ENCODE peak calls at places on chromosomes 1 and 21, in seven cellular contexts. One of them, this sample, is unnamed.

GRCh38 chr1:19260211-19261138 is 8.9 kb downstream of the MRTO4 start:
- DNase-seq in left ventricle myocardium inferior: no peak
- DNase-seq in ovary: no peak
- DNase-seq in GM20000: no peak
- DNase-seq in MCF 10A: peak
- DNase-seq in lower lobe of right lung: no peak
- DNase-seq in foreskin fibroblast: peak
- DNase-seq in this sample: no peak

GRCh38 chr1:229260297-229260696 is 10.6 kb upstream of the RAB4A start:
- DNase-seq in ovary: no peak
- DNase-seq in left ventricle myocardium inferior: no peak
- DNase-seq in foreskin fibroblast: no peak
- DNase-seq in lower lobe of right lung: no peak
- DNase-seq in GM20000: no peak
- DNase-seq in MCF 10A: no peak
- DNase-seq in this sample: no peak

GRCh38 chr1:183374825-183375224 is 43.4 kb downstream of the NMNAT2 start:
- DNase-seq in GM20000: no peak
- DNase-seq in foreskin fibroblast: no peak
- DNase-seq in lower lobe of right lung: no peak
- DNase-seq in ovary: no peak
- DNase-seq in left ventricle myocardium inferior: no peak
- DNase-seq in MCF 10A: no peak
- DNase-seq in this sample: no peak

GRCh38 chr1:93979718-93980319 is 70.6 kb upstream of the GCLM start:
- DNase-seq in MCF 10A: no peak
- DNase-seq in foreskin fibroblast: peak
- DNase-seq in left ventricle myocardium inferior: peak
- DNase-seq in GM20000: no peak
- DNase-seq in lower lobe of right lung: no peak
- DNase-seq in ovary: no peak
- DNase-seq in this sample: no peak

GRCh38 chr1:15770313-15770962 is 11.8 kb downstream of the FBLIM1 start:
- DNase-seq in GM20000: no peak
- DNase-seq in MCF 10A: no peak
- DNase-seq in foreskin fibroblast: no peak
- DNase-seq in ovary: no peak
- DNase-seq in left ventricle myocardium inferior: no peak
- DNase-seq in lower lobe of right lung: no peak
- DNase-seq in this sample: no peak

GRCh38 chr1:10903826-10904225 is 107.4 kb upstream of the CASZ1 start:
- DNase-seq in GM20000: no peak
- DNase-seq in left ventricle myocardium inferior: no peak
- DNase-seq in lower lobe of right lung: no peak
- DNase-seq in ovary: no peak
- DNase-seq in foreskin fibroblast: no peak
- DNase-seq in MCF 10A: no peak
- DNase-seq in this sample: no peak

GRCh38 chr1:167661527-167662436 is 31.8 kb downstream of the RCSD1 start:
- DNase-seq in MCF 10A: peak
- DNase-seq in lower lobe of right lung: no peak
- DNase-seq in ovary: no peak
- DNase-seq in left ventricle myocardium inferior: no peak
- DNase-seq in GM20000: no peak
- DNase-seq in foreskin fibroblast: peak
- DNase-seq in this sample: no peak

GRCh38 chr1:71561729-71562128 is 480.9 kb upstream of the ZRANB2 start:
- DNase-seq in left ventricle myocardium inferior: no peak
- DNase-seq in MCF 10A: peak
- DNase-seq in GM20000: no peak
- DNase-seq in foreskin fibroblast: peak
- DNase-seq in ovary: no peak
- DNase-seq in lower lobe of right lung: no peak
- DNase-seq in this sample: no peak

GRCh38 chr1:156615946-156616345 is 3.3 kb upstream of the HAPLN2 start:
- DNase-seq in MCF 10A: no peak
- DNase-seq in left ventricle myocardium inferior: no peak
- DNase-seq in lower lobe of right lung: no peak
- DNase-seq in GM20000: no peak
- DNase-seq in ovary: no peak
- DNase-seq in foreskin fibroblast: no peak
- DNase-seq in this sample: no peak

GRCh38 chr1:17661546-17662157 is 93.5 kb upstream of the ACTL8 start:
- DNase-seq in lower lobe of right lung: peak
- DNase-seq in GM20000: peak
- DNase-seq in MCF 10A: peak
- DNase-seq in foreskin fibroblast: peak
- DNase-seq in left ventricle myocardium inferior: peak
- DNase-seq in ovary: peak
- DNase-seq in this sample: peak

GRCh38 chr1:231828182-231828920 is 201.8 kb downstream of the DISC1 start:
- DNase-seq in foreskin fibroblast: peak
- DNase-seq in left ventricle myocardium inferior: no peak
- DNase-seq in MCF 10A: peak
- DNase-seq in GM20000: no peak
- DNase-seq in ovary: no peak
- DNase-seq in lower lobe of right lung: no peak
- DNase-seq in this sample: no peak

GRCh38 chr21:33035147-33035546 is 9.4 kb downstream of the OLIG2 start:
- DNase-seq in ovary: no peak
- DNase-seq in GM20000: no peak
- DNase-seq in lower lobe of right lung: no peak
- DNase-seq in left ventricle myocardium inferior: no peak
- DNase-seq in MCF 10A: no peak
- DNase-seq in foreskin fibroblast: no peak
- DNase-seq in this sample: no peak

GRCh38 chr1:244011251-244011650 is 39.8 kb upstream of the ZBTB18 start:
- DNase-seq in MCF 10A: no peak
- DNase-seq in GM20000: no peak
- DNase-seq in foreskin fibroblast: peak
- DNase-seq in ovary: no peak
- DNase-seq in lower lobe of right lung: no peak
- DNase-seq in left ventricle myocardium inferior: no peak
- DNase-seq in this sample: no peak

GRCh38 chr1:244012232-244012631 is 38.9 kb upstream of the ZBTB18 start:
- DNase-seq in GM20000: no peak
- DNase-seq in MCF 10A: peak
- DNase-seq in ovary: no peak
- DNase-seq in lower lobe of right lung: no peak
- DNase-seq in left ventricle myocardium inferior: no peak
- DNase-seq in foreskin fibroblast: peak
- DNase-seq in this sample: no peak

GRCh38 chr1:244010599-244011211 is 40.4 kb upstream of the ZBTB18 start:
- DNase-seq in foreskin fibroblast: no peak
- DNase-seq in MCF 10A: no peak
- DNase-seq in ovary: no peak
- DNase-seq in lower lobe of right lung: no peak
- DNase-seq in left ventricle myocardium inferior: no peak
- DNase-seq in GM20000: no peak
- DNase-seq in this sample: no peak

GRCh38 chr1:244011796-244012195 is 39.3 kb upstream of the ZBTB18 start:
- DNase-seq in GM20000: no peak
- DNase-seq in MCF 10A: no peak
- DNase-seq in ovary: no peak
- DNase-seq in foreskin fibroblast: no peak
- DNase-seq in lower lobe of right lung: no peak
- DNase-seq in left ventricle myocardium inferior: no peak
- DNase-seq in this sample: no peak

DNA sequence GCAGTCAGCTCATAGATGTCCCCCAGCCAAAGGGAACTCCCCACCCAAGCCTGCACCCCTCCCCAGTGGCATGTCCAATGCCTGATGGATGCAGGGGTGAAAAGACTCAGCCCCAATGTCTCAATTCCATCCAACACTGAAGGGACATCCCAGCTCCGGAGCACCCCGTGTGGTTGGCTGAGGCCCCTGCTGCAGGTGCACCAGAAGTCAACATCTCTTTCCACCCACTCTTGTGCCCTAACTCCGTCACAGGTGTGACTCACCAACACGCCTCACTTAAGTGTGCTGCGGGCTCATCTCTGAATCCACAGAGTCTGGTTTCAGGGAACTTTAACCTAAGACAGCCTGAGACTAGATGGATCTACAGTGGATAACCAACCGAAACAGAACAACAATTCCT is 40.9 kb upstream of the ZBTB18 start:
- DNase-seq in MCF 10A: peak
- DNase-seq in GM20000: no peak
- DNase-seq in lower lobe of right lung: no peak
- DNase-seq in ovary: no peak
- DNase-seq in foreskin fibroblast: no peak
- DNase-seq in left ventricle myocardium inferior: no peak
- DNase-seq in this sample: no peak
- TF ChIP-seq CTCF in MCF 10A: no peak
- TF ChIP-seq CTCF in GM20000: no peak
- TF ChIP-seq CTCF in lower lobe of right lung: no peak
- TF ChIP-seq CTCF in ovary: no peak
- TF ChIP-seq CTCF in foreskin fibroblast: no peak
- TF ChIP-seq CTCF in left ventricle myocardium inferior: no peak
- TF ChIP-seq CTCF in this sample: no peak

GRCh38 chr1:25522240-25522639 is 21.2 kb upstream of the LDLRAP1 start:
- DNase-seq in MCF 10A: no peak
- DNase-seq in GM20000: no peak
- DNase-seq in left ventricle myocardium inferior: no peak
- DNase-seq in ovary: no peak
- DNase-seq in lower lobe of right lung: no peak
- DNase-seq in foreskin fibroblast: no peak
- DNase-seq in this sample: no peak

GRCh38 chr1:25524568-25525359 is 18.6 kb upstream of the LDLRAP1 start:
- DNase-seq in foreskin fibroblast: no peak
- DNase-seq in lower lobe of right lung: no peak
- DNase-seq in left ventricle myocardium inferior: no peak
- DNase-seq in MCF 10A: no peak
- DNase-seq in GM20000: no peak
- DNase-seq in ovary: no peak
- DNase-seq in this sample: no peak

GRCh38 chr1:25520446-25521061 is 22.9 kb upstream of the LDLRAP1 start:
- DNase-seq in left ventricle myocardium inferior: peak
- DNase-seq in lower lobe of right lung: no peak
- DNase-seq in GM20000: peak
- DNase-seq in ovary: peak
- DNase-seq in foreskin fibroblast: peak
- DNase-seq in MCF 10A: peak
- DNase-seq in this sample: peak

GRCh38 chr1:25525360-25525688 is 18.1 kb upstream of the LDLRAP1 start:
- DNase-seq in left ventricle myocardium inferior: no peak
- DNase-seq in foreskin fibroblast: no peak
- DNase-seq in MCF 10A: no peak
- DNase-seq in lower lobe of right lung: no peak
- DNase-seq in GM20000: no peak
- DNase-seq in ovary: no peak
- DNase-seq in this sample: no peak

GRCh38 chr1:25523512-25523911 is 19.9 kb upstream of the LDLRAP1 start:
- DNase-seq in MCF 10A: no peak
- DNase-seq in foreskin fibroblast: no peak
- DNase-seq in lower lobe of right lung: no peak
- DNase-seq in left ventricle myocardium inferior: no peak
- DNase-seq in GM20000: no peak
- DNase-seq in ovary: no peak
- DNase-seq in this sample: no peak
- TF ChIP-seq CTCF in MCF 10A: no peak
- TF ChIP-seq CTCF in foreskin fibroblast: no peak
- TF ChIP-seq CTCF in lower lobe of right lung: no peak
- TF ChIP-seq CTCF in left ventricle myocardium inferior: no peak
- TF ChIP-seq CTCF in GM20000: peak
- TF ChIP-seq CTCF in ovary: no peak
- TF ChIP-seq CTCF in this sample: no peak

GRCh38 chr1:153750026-153750995 is 22.5 kb downstream of the INTS3 start:
- DNase-seq in left ventricle myocardium inferior: no peak
- DNase-seq in MCF 10A: no peak
- DNase-seq in GM20000: no peak
- DNase-seq in foreskin fibroblast: peak
- DNase-seq in ovary: no peak
- DNase-seq in lower lobe of right lung: no peak
- DNase-seq in this sample: no peak
- TF ChIP-seq CTCF in left ventricle myocardium inferior: no peak
- TF ChIP-seq CTCF in MCF 10A: no peak
- TF ChIP-seq CTCF in GM20000: no peak
- TF ChIP-seq CTCF in foreskin fibroblast: peak
- TF ChIP-seq CTCF in ovary: no peak
- TF ChIP-seq CTCF in lower lobe of right lung: no peak
- TF ChIP-seq CTCF in this sample: no peak

GRCh38 chr1:220692436-220693228 is 2.5 kb downstream of the C1orf115 start:
- DNase-seq in left ventricle myocardium inferior: no peak
- DNase-seq in ovary: no peak
- DNase-seq in foreskin fibroblast: peak
- DNase-seq in GM20000: no peak
- DNase-seq in lower lobe of right lung: no peak
- DNase-seq in MCF 10A: no peak
- DNase-seq in this sample: no peak

GRCh38 chr1:220689696-220690095 is 467 bp upstream of the C1orf115 start:
- DNase-seq in ovary: no peak
- DNase-seq in foreskin fibroblast: no peak
- DNase-seq in left ventricle myocardium inferior: no peak
- DNase-seq in GM20000: no peak
- DNase-seq in lower lobe of right lung: no peak
- DNase-seq in MCF 10A: no peak
- DNase-seq in this sample: no peak

GRCh38 chr1:220687809-220688208 is 2.4 kb upstream of the C1orf115 start:
- DNase-seq in GM20000: no peak
- DNase-seq in foreskin fibroblast: no peak
- DNase-seq in lower lobe of right lung: no peak
- DNase-seq in ovary: no peak
- DNase-seq in left ventricle myocardium inferior: no peak
- DNase-seq in MCF 10A: no peak
- DNase-seq in this sample: no peak

GRCh38 chr1:220691039-220691684 is 999 bp downstream of the C1orf115 start:
- DNase-seq in ovary: no peak
- DNase-seq in foreskin fibroblast: peak
- DNase-seq in GM20000: no peak
- DNase-seq in lower lobe of right lung: no peak
- DNase-seq in MCF 10A: no peak
- DNase-seq in left ventricle myocardium inferior: no peak
- DNase-seq in this sample: no peak

DNA sequence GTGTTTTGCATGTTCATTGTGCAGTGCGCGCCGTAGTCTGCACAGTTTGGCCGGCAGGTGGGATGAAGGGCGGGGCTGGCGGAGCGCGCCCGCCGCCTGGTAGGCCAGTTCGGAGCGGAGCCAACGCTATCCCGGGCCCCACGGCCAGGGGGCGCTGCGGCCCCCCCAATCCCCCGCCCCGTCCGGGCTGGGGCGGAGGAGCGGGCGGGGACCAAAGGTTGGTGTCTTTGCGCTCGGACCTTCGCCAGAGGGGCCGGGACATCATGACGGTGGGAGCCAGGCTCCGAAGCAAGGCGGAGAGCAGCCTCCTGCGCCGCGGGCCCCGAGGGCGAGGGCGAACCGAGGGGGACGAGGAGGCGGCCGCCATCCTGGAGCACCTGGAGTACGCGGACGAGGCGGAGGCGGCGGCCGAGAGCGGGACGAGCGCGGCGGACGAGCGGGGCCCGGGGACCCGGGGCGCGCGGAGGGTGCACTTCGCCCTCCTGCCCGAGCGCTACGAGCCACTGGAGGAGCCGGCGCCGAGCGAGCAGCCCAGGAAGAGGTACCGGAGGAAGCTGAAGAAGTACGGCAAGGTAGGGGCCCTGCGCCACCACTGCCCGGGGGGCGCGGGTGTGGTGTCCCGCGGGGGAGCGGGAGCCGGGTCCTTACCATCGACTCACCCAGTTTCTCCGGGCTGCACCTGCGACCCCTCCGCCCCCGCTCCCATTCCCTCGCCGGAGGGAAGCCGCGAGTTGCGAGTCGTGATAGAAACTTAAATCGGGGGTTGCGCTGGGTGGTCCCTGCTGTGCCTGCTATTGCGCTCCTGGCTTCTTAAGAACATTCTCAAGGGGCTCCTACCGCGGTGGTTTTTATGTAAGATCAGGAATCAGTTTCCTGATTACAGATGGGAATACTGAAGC is at the start of gene C1orf115:
- DNase-seq in foreskin fibroblast: peak
- DNase-seq in MCF 10A: peak
- DNase-seq in GM20000: peak
- DNase-seq in lower lobe of right lung: peak
- DNase-seq in ovary: peak
- DNase-seq in left ventricle myocardium inferior: peak
- DNase-seq in this sample: peak
- TF ChIP-seq CTCF in foreskin fibroblast: peak
- TF ChIP-seq CTCF in MCF 10A: peak
- TF ChIP-seq CTCF in GM20000: peak
- TF ChIP-seq CTCF in lower lobe of right lung: peak
- TF ChIP-seq CTCF in ovary: peak
- TF ChIP-seq CTCF in left ventricle myocardium inferior: peak
- TF ChIP-seq CTCF in this sample: peak